ENCODE peak calls at places on chromosomes 16 and 17, in seven cellular contexts. One of them, this sample, is unnamed. For H3K4me1, the result is how much of the 10 kb centered on the place peaks cover.

GRCh38 chr16:79437764-79438728 is 162.5 kb downstream of the MAF start:
- DNase-seq in heart left ventricle: peak
- DNase-seq in IMR-90: no peak
- DNase-seq in body of pancreas: peak
- DNase-seq in sigmoid colon: no peak
- DNase-seq in right atrium auricular region: peak
- DNase-seq in prostate gland: no peak
- DNase-seq in this sample: no peak

GRCh38 chr17:3845361-3845753 is 689 bp downstream of the NCBP3 start:
- DNase-seq in heart left ventricle: no peak
- DNase-seq in IMR-90: no peak
- DNase-seq in body of pancreas: peak
- DNase-seq in sigmoid colon: no peak
- DNase-seq in right atrium auricular region: no peak
- DNase-seq in prostate gland: no peak
- DNase-seq in this sample: no peak

GRCh38 chr16:66134875-66135274 is 231.6 kb upstream of the CDH5 start:
- DNase-seq in heart left ventricle: no peak
- DNase-seq in IMR-90: no peak
- DNase-seq in body of pancreas: no peak
- DNase-seq in sigmoid colon: no peak
- DNase-seq in right atrium auricular region: no peak
- DNase-seq in prostate gland: no peak
- DNase-seq in this sample: no peak

GRCh38 chr16:19499481-19499880 is 22.4 kb downstream of the GDE1 start:
- DNase-seq in heart left ventricle: no peak
- DNase-seq in IMR-90: no peak
- DNase-seq in body of pancreas: no peak
- DNase-seq in sigmoid colon: no peak
- DNase-seq in right atrium auricular region: no peak
- DNase-seq in prostate gland: no peak
- DNase-seq in this sample: no peak

GRCh38 chr16:83318390-83318789 is 489.4 kb upstream of the HSBP1 start:
- DNase-seq in heart left ventricle: no peak
- DNase-seq in IMR-90: no peak
- DNase-seq in body of pancreas: no peak
- DNase-seq in sigmoid colon: no peak
- DNase-seq in right atrium auricular region: no peak
- DNase-seq in prostate gland: no peak
- DNase-seq in this sample: no peak

GRCh38 chr17:45311762-45312476 is 4.9 kb downstream of the MAP3K14 start:
- DNase-seq in heart left ventricle: peak
- DNase-seq in IMR-90: peak
- DNase-seq in body of pancreas: peak
- DNase-seq in sigmoid colon: peak
- DNase-seq in right atrium auricular region: no peak
- DNase-seq in prostate gland: peak
- DNase-seq in this sample: peak

GRCh38 chr16:75710344-75710743 is 9.1 kb upstream of the DUXB start:
- DNase-seq in heart left ventricle: no peak
- DNase-seq in IMR-90: no peak
- DNase-seq in body of pancreas: no peak
- DNase-seq in sigmoid colon: no peak
- DNase-seq in right atrium auricular region: no peak
- DNase-seq in prostate gland: no peak
- DNase-seq in this sample: no peak

GRCh38 chr17:57999496-58000017 is 7.5 kb downstream of the SRSF1 start:
- DNase-seq in heart left ventricle: no peak
- DNase-seq in IMR-90: peak
- DNase-seq in body of pancreas: no peak
- DNase-seq in sigmoid colon: no peak
- DNase-seq in right atrium auricular region: no peak
- DNase-seq in prostate gland: peak
- DNase-seq in this sample: no peak

GRCh38 chr16:80824623-80825364 is 20.4 kb upstream of the CDYL2 start:
- DNase-seq in heart left ventricle: no peak
- DNase-seq in IMR-90: peak
- DNase-seq in body of pancreas: peak
- DNase-seq in sigmoid colon: no peak
- DNase-seq in right atrium auricular region: no peak
- DNase-seq in prostate gland: peak
- DNase-seq in this sample: no peak

GRCh38 chr17:29210879-29211278 is 30.7 kb upstream of the MYO18A start:
- DNase-seq in heart left ventricle: no peak
- DNase-seq in IMR-90: peak
- DNase-seq in body of pancreas: no peak
- DNase-seq in sigmoid colon: no peak
- DNase-seq in right atrium auricular region: no peak
- DNase-seq in prostate gland: no peak
- DNase-seq in this sample: no peak

GRCh38 chr16:19688396-19689024 is 29.5 kb downstream of the KNOP1 start:
- DNase-seq in heart left ventricle: no peak
- DNase-seq in IMR-90: no peak
- DNase-seq in body of pancreas: no peak
- DNase-seq in sigmoid colon: no peak
- DNase-seq in right atrium auricular region: no peak
- DNase-seq in prostate gland: no peak
- DNase-seq in this sample: no peak

GRCh38 chr17:9273334-9274118 is 252.2 kb downstream of the NTN1 start:
- DNase-seq in heart left ventricle: no peak
- DNase-seq in IMR-90: peak
- DNase-seq in body of pancreas: no peak
- DNase-seq in sigmoid colon: peak
- DNase-seq in right atrium auricular region: peak
- DNase-seq in prostate gland: no peak
- DNase-seq in this sample: no peak

GRCh38 chr16:50279142-50279865 is 13.0 kb downstream of the ADCY7 start:
- DNase-seq in heart left ventricle: peak
- DNase-seq in IMR-90: no peak
- DNase-seq in body of pancreas: peak
- DNase-seq in sigmoid colon: peak
- DNase-seq in right atrium auricular region: no peak
- DNase-seq in prostate gland: no peak
- DNase-seq in this sample: peak

GRCh38 chr17:29927546-29927945 is 2.5 kb downstream of the SSH2 start:
- DNase-seq in heart left ventricle: no peak
- DNase-seq in IMR-90: no peak
- DNase-seq in body of pancreas: no peak
- DNase-seq in sigmoid colon: no peak
- DNase-seq in right atrium auricular region: no peak
- DNase-seq in prostate gland: no peak
- DNase-seq in this sample: no peak

GRCh38 chr16:3830625-3831254 is 49.8 kb downstream of the CREBBP start:
- DNase-seq in heart left ventricle: no peak
- DNase-seq in IMR-90: no peak
- DNase-seq in body of pancreas: no peak
- DNase-seq in sigmoid colon: no peak
- DNase-seq in right atrium auricular region: no peak
- DNase-seq in prostate gland: no peak
- DNase-seq in this sample: no peak

GRCh38 chr17:5565808-5566207 is 18.5 kb downstream of the NLRP1 start:
- DNase-seq in heart left ventricle: no peak
- DNase-seq in IMR-90: no peak
- DNase-seq in body of pancreas: no peak
- DNase-seq in sigmoid colon: no peak
- DNase-seq in right atrium auricular region: no peak
- DNase-seq in prostate gland: no peak
- DNase-seq in this sample: no peak

GRCh38 chr17:81397314-81398169 is 2.3 kb downstream of the BAHCC1 start:
- DNase-seq in heart left ventricle: no peak
- DNase-seq in IMR-90: peak
- DNase-seq in body of pancreas: peak
- DNase-seq in sigmoid colon: no peak
- DNase-seq in right atrium auricular region: no peak
- DNase-seq in prostate gland: no peak
- DNase-seq in this sample: no peak
- TF ChIP-seq CTCF in heart left ventricle: no peak
- TF ChIP-seq CTCF in IMR-90: no peak
- TF ChIP-seq CTCF in body of pancreas: peak
- TF ChIP-seq CTCF in sigmoid colon: no peak
- TF ChIP-seq CTCF in right atrium auricular region: peak
- TF ChIP-seq CTCF in prostate gland: no peak
- TF ChIP-seq CTCF in this sample: no peak

DNA sequence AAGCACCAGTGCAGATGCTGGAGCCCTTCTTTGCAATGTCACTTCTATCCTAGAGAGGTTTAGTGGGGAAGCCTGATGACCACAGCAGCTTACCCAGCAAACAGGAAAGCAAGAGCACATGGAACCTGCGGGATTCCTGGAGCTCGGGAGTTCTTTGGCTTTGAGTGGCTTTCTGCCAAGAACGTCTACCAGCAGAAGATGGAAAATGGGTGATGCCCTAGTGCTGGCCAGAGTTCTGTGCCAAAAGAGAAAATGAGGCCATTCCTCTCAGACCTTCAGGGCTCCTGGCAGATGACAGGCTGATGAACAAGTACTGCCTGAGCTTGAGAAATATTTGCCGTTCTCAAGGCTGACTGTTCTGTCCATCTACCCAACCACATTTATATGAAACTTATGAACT is 332.1 kb upstream of the CCL2 start:
- DNase-seq in heart left ventricle: no peak
- DNase-seq in IMR-90: no peak
- DNase-seq in body of pancreas: no peak
- DNase-seq in sigmoid colon: no peak
- DNase-seq in right atrium auricular region: no peak
- DNase-seq in prostate gland: no peak
- DNase-seq in this sample: no peak
- H3K4me1 ChIP-seq in heart left ventricle: under half
- H3K4me1 ChIP-seq in IMR-90: under half
- H3K4me1 ChIP-seq in body of pancreas: under half
- H3K4me1 ChIP-seq in sigmoid colon: under half
- H3K4me1 ChIP-seq in right atrium auricular region: under half
- H3K4me1 ChIP-seq in prostate gland: under half
- H3K4me1 ChIP-seq in this sample: under half

GRCh38 chr17:1412185-1413110 is 12.4 kb upstream of the YWHAE start:
- DNase-seq in heart left ventricle: no peak
- DNase-seq in IMR-90: no peak
- DNase-seq in body of pancreas: peak
- DNase-seq in sigmoid colon: no peak
- DNase-seq in right atrium auricular region: no peak
- DNase-seq in prostate gland: no peak
- DNase-seq in this sample: peak
- TF ChIP-seq CTCF in heart left ventricle: no peak
- TF ChIP-seq CTCF in IMR-90: no peak
- TF ChIP-seq CTCF in body of pancreas: no peak
- TF ChIP-seq CTCF in sigmoid colon: no peak
- TF ChIP-seq CTCF in right atrium auricular region: no peak
- TF ChIP-seq CTCF in prostate gland: no peak
- TF ChIP-seq CTCF in this sample: no peak

GRCh38 chr16:85473326-85473725 is 139.8 kb upstream of the GSE1 start:
- DNase-seq in heart left ventricle: no peak
- DNase-seq in IMR-90: no peak
- DNase-seq in body of pancreas: no peak
- DNase-seq in sigmoid colon: no peak
- DNase-seq in right atrium auricular region: no peak
- DNase-seq in prostate gland: no peak
- DNase-seq in this sample: no peak

GRCh38 chr16:85471469-85472431 is 141.4 kb upstream of the GSE1 start:
- DNase-seq in heart left ventricle: no peak
- DNase-seq in IMR-90: no peak
- DNase-seq in body of pancreas: peak
- DNase-seq in sigmoid colon: peak
- DNase-seq in right atrium auricular region: no peak
- DNase-seq in prostate gland: peak
- DNase-seq in this sample: no peak

GRCh38 chr16:85472514-85472913 is 140.6 kb upstream of the GSE1 start:
- DNase-seq in heart left ventricle: no peak
- DNase-seq in IMR-90: no peak
- DNase-seq in body of pancreas: no peak
- DNase-seq in sigmoid colon: no peak
- DNase-seq in right atrium auricular region: no peak
- DNase-seq in prostate gland: no peak
- DNase-seq in this sample: no peak

GRCh38 chr16:85469929-85470590 is 143.1 kb upstream of the GSE1 start:
- DNase-seq in heart left ventricle: no peak
- DNase-seq in IMR-90: no peak
- DNase-seq in body of pancreas: no peak
- DNase-seq in sigmoid colon: peak
- DNase-seq in right atrium auricular region: no peak
- DNase-seq in prostate gland: no peak
- DNase-seq in this sample: no peak

GRCh38 chr16:85470873-85471272 is 142.2 kb upstream of the GSE1 start:
- DNase-seq in heart left ventricle: no peak
- DNase-seq in IMR-90: no peak
- DNase-seq in body of pancreas: peak
- DNase-seq in sigmoid colon: no peak
- DNase-seq in right atrium auricular region: no peak
- DNase-seq in prostate gland: no peak
- DNase-seq in this sample: no peak
- H3K4me1 ChIP-seq in heart left ventricle: under half
- H3K4me1 ChIP-seq in IMR-90: under half
- H3K4me1 ChIP-seq in body of pancreas: under half
- H3K4me1 ChIP-seq in sigmoid colon: under half
- H3K4me1 ChIP-seq in right atrium auricular region: half or more
- H3K4me1 ChIP-seq in prostate gland: under half
- H3K4me1 ChIP-seq in this sample: under half

GRCh38 chr17:2835791-2836190 is 39.6 kb downstream of the RAP1GAP2 start:
- DNase-seq in heart left ventricle: no peak
- DNase-seq in IMR-90: no peak
- DNase-seq in body of pancreas: no peak
- DNase-seq in sigmoid colon: no peak
- DNase-seq in right atrium auricular region: no peak
- DNase-seq in prostate gland: no peak
- DNase-seq in this sample: no peak

GRCh38 chr17:2841606-2842005 is 45.4 kb downstream of the RAP1GAP2 start:
- DNase-seq in heart left ventricle: no peak
- DNase-seq in IMR-90: peak
- DNase-seq in body of pancreas: no peak
- DNase-seq in sigmoid colon: no peak
- DNase-seq in right atrium auricular region: no peak
- DNase-seq in prostate gland: no peak
- DNase-seq in this sample: no peak

GRCh38 chr17:2842464-2842863 is 46.2 kb downstream of the RAP1GAP2 start:
- DNase-seq in heart left ventricle: no peak
- DNase-seq in IMR-90: no peak
- DNase-seq in body of pancreas: no peak
- DNase-seq in sigmoid colon: no peak
- DNase-seq in right atrium auricular region: no peak
- DNase-seq in prostate gland: no peak
- DNase-seq in this sample: no peak

DNA sequence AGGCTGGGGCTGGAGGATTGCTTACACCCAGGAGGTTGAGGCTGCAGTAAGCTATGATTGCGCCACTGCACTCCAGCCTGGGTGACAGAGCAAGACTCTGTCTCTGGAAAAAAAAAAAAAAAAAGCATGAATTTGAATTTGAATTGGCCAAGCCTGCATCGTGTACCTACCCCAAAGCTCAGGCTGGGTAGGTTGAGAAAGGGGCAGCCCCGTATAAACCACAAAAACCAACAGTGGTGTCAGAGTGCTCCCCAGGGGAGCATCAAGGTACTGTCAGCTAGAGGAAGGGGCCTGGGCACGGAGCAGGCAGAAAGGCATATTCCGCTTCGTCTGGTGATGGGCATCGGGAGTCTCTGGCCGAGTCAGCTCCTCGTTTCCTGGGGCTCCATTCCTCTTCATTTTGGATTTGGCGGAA is 40.9 kb downstream of the RAP1GAP2 start:
- DNase-seq in heart left ventricle: no peak
- DNase-seq in IMR-90: no peak
- DNase-seq in body of pancreas: no peak
- DNase-seq in sigmoid colon: no peak
- DNase-seq in right atrium auricular region: no peak
- DNase-seq in prostate gland: no peak
- DNase-seq in this sample: no peak
- TF ChIP-seq CTCF in heart left ventricle: no peak
- TF ChIP-seq CTCF in IMR-90: no peak
- TF ChIP-seq CTCF in body of pancreas: no peak
- TF ChIP-seq CTCF in sigmoid colon: no peak
- TF ChIP-seq CTCF in right atrium auricular region: no peak
- TF ChIP-seq CTCF in prostate gland: no peak
- TF ChIP-seq CTCF in this sample: peak

GRCh38 chr17:19645608-19646250 is 2.8 kb upstream of the ALDH3A2 start:
- DNase-seq in heart left ventricle: peak
- DNase-seq in IMR-90: no peak
- DNase-seq in body of pancreas: peak
- DNase-seq in sigmoid colon: no peak
- DNase-seq in right atrium auricular region: no peak
- DNase-seq in prostate gland: no peak
- DNase-seq in this sample: no peak
- H3K4me1 ChIP-seq in heart left ventricle: under half
- H3K4me1 ChIP-seq in IMR-90: under half
- H3K4me1 ChIP-seq in body of pancreas: under half
- H3K4me1 ChIP-seq in sigmoid colon: under half
- H3K4me1 ChIP-seq in right atrium auricular region: under half
- H3K4me1 ChIP-seq in prostate gland: under half
- H3K4me1 ChIP-seq in this sample: under half